ENCODE peak calls at places on chromosomes 13 and 19, in seven cellular contexts. One of them, this sample, is unnamed.

GRCh38 chr13:28475916-28476725 is 18.8 kb downstream of the FLT1 start:
- DNase-seq in IMR-90: peak
- DNase-seq in H1: no peak
- DNase-seq in mesendoderm: peak
- DNase-seq in neuronal stem cell: no peak
- DNase-seq in H9: no peak
- DNase-seq in mesenchymal stem cell: peak
- DNase-seq in this sample: peak

GRCh38 chr13:50713849-50714248 is 129.6 kb downstream of the DLEU7 start:
- DNase-seq in H1: no peak
- DNase-seq in IMR-90: peak
- DNase-seq in mesenchymal stem cell: peak
- DNase-seq in H9: no peak
- DNase-seq in mesendoderm: no peak
- DNase-seq in neuronal stem cell: no peak
- DNase-seq in this sample: peak

GRCh38 chr19:34325961-34326360 is 39.0 kb upstream of the GPI start:
- DNase-seq in IMR-90: peak
- DNase-seq in mesendoderm: no peak
- DNase-seq in H1: no peak
- DNase-seq in H9: no peak
- DNase-seq in neuronal stem cell: no peak
- DNase-seq in mesenchymal stem cell: no peak
- DNase-seq in this sample: peak

GRCh38 chr13:70896136-70896535 is 787.9 kb upstream of the KLHL1 start:
- DNase-seq in IMR-90: no peak
- DNase-seq in H9: no peak
- DNase-seq in mesenchymal stem cell: no peak
- DNase-seq in mesendoderm: no peak
- DNase-seq in neuronal stem cell: no peak
- DNase-seq in H1: no peak
- DNase-seq in this sample: no peak

GRCh38 chr13:23956106-23956505 is 58.8 kb upstream of the C1QTNF9B start:
- DNase-seq in H1: no peak
- DNase-seq in IMR-90: peak
- DNase-seq in mesenchymal stem cell: no peak
- DNase-seq in mesendoderm: no peak
- DNase-seq in neuronal stem cell: no peak
- DNase-seq in H9: no peak
- DNase-seq in this sample: peak

GRCh38 chr13:98570929-98571372 is 6.0 kb downstream of the STK24 start:
- DNase-seq in IMR-90: no peak
- DNase-seq in H1: no peak
- DNase-seq in mesendoderm: no peak
- DNase-seq in H9: no peak
- DNase-seq in mesenchymal stem cell: peak
- DNase-seq in neuronal stem cell: no peak
- DNase-seq in this sample: peak

GRCh38 chr13:42283574-42283973 is 11.6 kb downstream of the AKAP11 start:
- DNase-seq in mesenchymal stem cell: no peak
- DNase-seq in H1: no peak
- DNase-seq in H9: no peak
- DNase-seq in IMR-90: no peak
- DNase-seq in mesendoderm: peak
- DNase-seq in neuronal stem cell: no peak
- DNase-seq in this sample: no peak

GRCh38 chr19:7349961-7350711 is 1.4 kb downstream of the ARHGEF18 start:
- DNase-seq in mesenchymal stem cell: no peak
- DNase-seq in H1: no peak
- DNase-seq in mesendoderm: no peak
- DNase-seq in neuronal stem cell: no peak
- DNase-seq in H9: no peak
- DNase-seq in IMR-90: no peak
- DNase-seq in this sample: no peak

GRCh38 chr13:101572456-101572855 is 120.0 kb downstream of the ITGBL1 start:
- DNase-seq in H9: no peak
- DNase-seq in H1: no peak
- DNase-seq in neuronal stem cell: no peak
- DNase-seq in mesendoderm: no peak
- DNase-seq in IMR-90: peak
- DNase-seq in mesenchymal stem cell: no peak
- DNase-seq in this sample: no peak

GRCh38 chr13:73324842-73325241 is 266.0 kb downstream of the KLF5 start:
- DNase-seq in IMR-90: no peak
- DNase-seq in neuronal stem cell: no peak
- DNase-seq in H9: no peak
- DNase-seq in H1: no peak
- DNase-seq in mesendoderm: no peak
- DNase-seq in mesenchymal stem cell: no peak
- DNase-seq in this sample: no peak

GRCh38 chr19:40163541-40164129 is 27.6 kb upstream of the MAP3K10 start:
- DNase-seq in mesenchymal stem cell: no peak
- DNase-seq in H9: no peak
- DNase-seq in mesendoderm: no peak
- DNase-seq in IMR-90: no peak
- DNase-seq in H1: no peak
- DNase-seq in neuronal stem cell: no peak
- DNase-seq in this sample: no peak

GRCh38 chr13:49503951-49504350 is 8.2 kb downstream of the PHF11 start:
- DNase-seq in neuronal stem cell: no peak
- DNase-seq in H1: no peak
- DNase-seq in mesenchymal stem cell: no peak
- DNase-seq in mesendoderm: no peak
- DNase-seq in H9: no peak
- DNase-seq in IMR-90: peak
- DNase-seq in this sample: peak

GRCh38 chr13:49498211-49498610 is 2.5 kb downstream of the PHF11 start:
- DNase-seq in H1: no peak
- DNase-seq in mesenchymal stem cell: no peak
- DNase-seq in neuronal stem cell: no peak
- DNase-seq in mesendoderm: no peak
- DNase-seq in IMR-90: no peak
- DNase-seq in H9: no peak
- DNase-seq in this sample: no peak

GRCh38 chr13:49499889-49500660 is 4.3 kb downstream of the PHF11 start:
- DNase-seq in H9: no peak
- DNase-seq in H1: no peak
- DNase-seq in mesenchymal stem cell: peak
- DNase-seq in IMR-90: peak
- DNase-seq in mesendoderm: no peak
- DNase-seq in neuronal stem cell: no peak
- DNase-seq in this sample: peak

GRCh38 chr13:49497272-49497671 is 1.5 kb downstream of the PHF11 start:
- DNase-seq in neuronal stem cell: no peak
- DNase-seq in H9: no peak
- DNase-seq in H1: no peak
- DNase-seq in mesenchymal stem cell: no peak
- DNase-seq in mesendoderm: no peak
- DNase-seq in IMR-90: no peak
- DNase-seq in this sample: peak

GRCh38 chr13:49502954-49503353 is 7.2 kb downstream of the PHF11 start:
- DNase-seq in H9: no peak
- DNase-seq in mesenchymal stem cell: peak
- DNase-seq in neuronal stem cell: no peak
- DNase-seq in mesendoderm: no peak
- DNase-seq in H1: no peak
- DNase-seq in IMR-90: peak
- DNase-seq in this sample: no peak
- H3K4ac ChIP-seq in H9: no peak
- H3K4ac ChIP-seq in mesenchymal stem cell: no peak
- H3K4ac ChIP-seq in neuronal stem cell: no peak
- H3K4ac ChIP-seq in mesendoderm: no peak
- H3K4ac ChIP-seq in H1: no peak
- H3K4ac ChIP-seq in IMR-90: peak
- H3K4ac ChIP-seq in this sample: no peak

GRCh38 chr19:50174100-50174793 is 11.2 kb upstream of the IZUMO2 start:
- DNase-seq in neuronal stem cell: no peak
- DNase-seq in mesenchymal stem cell: no peak
- DNase-seq in H9: no peak
- DNase-seq in mesendoderm: no peak
- DNase-seq in H1: no peak
- DNase-seq in IMR-90: no peak
- DNase-seq in this sample: peak

GRCh38 chr19:50173144-50173543 is 10.1 kb upstream of the IZUMO2 start:
- DNase-seq in IMR-90: no peak
- DNase-seq in mesendoderm: peak
- DNase-seq in neuronal stem cell: no peak
- DNase-seq in H1: no peak
- DNase-seq in mesenchymal stem cell: no peak
- DNase-seq in H9: no peak
- DNase-seq in this sample: no peak

GRCh38 chr19:50172726-50173125 is 9.6 kb upstream of the IZUMO2 start:
- DNase-seq in H1: no peak
- DNase-seq in neuronal stem cell: no peak
- DNase-seq in H9: no peak
- DNase-seq in mesenchymal stem cell: no peak
- DNase-seq in IMR-90: no peak
- DNase-seq in mesendoderm: no peak
- DNase-seq in this sample: no peak

GRCh38 chr19:50175924-50176323 is 12.8 kb upstream of the IZUMO2 start:
- DNase-seq in H1: no peak
- DNase-seq in neuronal stem cell: no peak
- DNase-seq in H9: no peak
- DNase-seq in mesenchymal stem cell: no peak
- DNase-seq in IMR-90: no peak
- DNase-seq in mesendoderm: no peak
- DNase-seq in this sample: no peak

DNA sequence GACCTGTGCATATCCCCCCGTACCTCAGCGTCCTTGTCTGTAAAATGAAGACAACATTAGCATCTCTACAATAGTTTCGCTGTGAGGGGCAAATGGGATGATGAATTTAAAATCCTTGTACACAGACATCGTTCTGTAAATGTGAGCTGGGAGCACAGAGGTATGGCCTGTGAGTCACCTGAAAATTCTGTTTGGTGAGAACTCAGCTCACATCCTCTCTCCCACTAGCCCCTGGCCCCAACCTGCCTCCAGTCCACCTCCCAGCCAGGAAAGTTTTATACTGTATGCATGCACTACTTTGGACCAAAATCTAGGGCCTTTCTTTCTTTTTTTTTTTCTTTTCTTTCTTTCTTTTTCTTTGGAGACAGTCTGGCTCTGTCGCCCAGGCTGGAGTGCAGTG is 8.7 kb upstream of the IZUMO2 start:
- DNase-seq in mesendoderm: no peak
- DNase-seq in H1: no peak
- DNase-seq in IMR-90: no peak
- DNase-seq in mesenchymal stem cell: no peak
- DNase-seq in neuronal stem cell: no peak
- DNase-seq in H9: no peak
- DNase-seq in this sample: no peak
- H2BK120ac ChIP-seq in mesendoderm: no peak
- H2BK120ac ChIP-seq in H1: no peak
- H2BK120ac ChIP-seq in IMR-90: no peak
- H2BK120ac ChIP-seq in mesenchymal stem cell: no peak
- H2BK120ac ChIP-seq in neuronal stem cell: no peak
- H2BK120ac ChIP-seq in H9: no peak
- H2BK120ac ChIP-seq in this sample: no peak

GRCh38 chr13:86383561-86383960 is 584.3 kb upstream of the SLITRK6 start:
- DNase-seq in H9: no peak
- DNase-seq in IMR-90: no peak
- DNase-seq in mesenchymal stem cell: no peak
- DNase-seq in neuronal stem cell: no peak
- DNase-seq in mesendoderm: no peak
- DNase-seq in H1: no peak
- DNase-seq in this sample: no peak
- H3K4ac ChIP-seq in H9: no peak
- H3K4ac ChIP-seq in IMR-90: no peak
- H3K4ac ChIP-seq in mesenchymal stem cell: no peak
- H3K4ac ChIP-seq in neuronal stem cell: no peak
- H3K4ac ChIP-seq in mesendoderm: no peak
- H3K4ac ChIP-seq in H1: no peak
- H3K4ac ChIP-seq in this sample: no peak

GRCh38 chr13:46520188-46520587 is 32.8 kb upstream of the LRCH1 start:
- DNase-seq in H9: no peak
- DNase-seq in mesendoderm: no peak
- DNase-seq in neuronal stem cell: no peak
- DNase-seq in mesenchymal stem cell: no peak
- DNase-seq in H1: no peak
- DNase-seq in IMR-90: no peak
- DNase-seq in this sample: no peak

GRCh38 chr13:46516624-46517318 is 36.2 kb upstream of the LRCH1 start:
- DNase-seq in H1: no peak
- DNase-seq in mesendoderm: no peak
- DNase-seq in H9: no peak
- DNase-seq in mesenchymal stem cell: no peak
- DNase-seq in IMR-90: no peak
- DNase-seq in neuronal stem cell: no peak
- DNase-seq in this sample: no peak

GRCh38 chr13:46521486-46521885 is 31.5 kb upstream of the LRCH1 start:
- DNase-seq in neuronal stem cell: no peak
- DNase-seq in H1: no peak
- DNase-seq in mesendoderm: no peak
- DNase-seq in mesenchymal stem cell: no peak
- DNase-seq in H9: no peak
- DNase-seq in IMR-90: no peak
- DNase-seq in this sample: no peak

GRCh38 chr13:46521921-46522691 is 30.9 kb upstream of the LRCH1 start:
- DNase-seq in mesendoderm: no peak
- DNase-seq in mesenchymal stem cell: no peak
- DNase-seq in IMR-90: no peak
- DNase-seq in H1: no peak
- DNase-seq in H9: no peak
- DNase-seq in neuronal stem cell: no peak
- DNase-seq in this sample: no peak

GRCh38 chr13:46519177-46519576 is 33.8 kb upstream of the LRCH1 start:
- DNase-seq in H9: no peak
- DNase-seq in mesenchymal stem cell: no peak
- DNase-seq in mesendoderm: no peak
- DNase-seq in H1: no peak
- DNase-seq in IMR-90: no peak
- DNase-seq in neuronal stem cell: no peak
- DNase-seq in this sample: no peak
- H2BK120ac ChIP-seq in H9: no peak
- H2BK120ac ChIP-seq in mesenchymal stem cell: no peak
- H2BK120ac ChIP-seq in mesendoderm: no peak
- H2BK120ac ChIP-seq in H1: no peak
- H2BK120ac ChIP-seq in IMR-90: no peak
- H2BK120ac ChIP-seq in neuronal stem cell: no peak
- H2BK120ac ChIP-seq in this sample: no peak

DNA sequence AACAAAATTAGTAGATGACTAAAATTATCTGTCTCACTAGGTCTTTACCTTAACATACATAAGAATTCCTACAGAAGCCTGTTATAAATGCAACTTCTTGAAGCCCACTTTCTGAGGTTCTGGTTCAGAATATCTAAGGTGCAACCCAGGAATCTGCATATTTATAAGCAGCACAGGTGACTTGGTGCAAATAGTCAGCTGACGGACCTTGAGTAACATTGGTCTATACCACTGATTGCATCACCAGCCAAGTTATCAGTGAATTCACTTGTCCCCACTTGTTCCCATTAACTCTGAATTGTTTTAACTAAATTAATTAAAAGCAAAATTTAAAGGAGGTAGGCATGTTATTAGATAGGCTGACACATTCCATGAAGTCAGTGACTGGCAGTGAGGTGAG is 109.9 kb downstream of the FRY start:
- DNase-seq in IMR-90: no peak
- DNase-seq in neuronal stem cell: no peak
- DNase-seq in H9: no peak
- DNase-seq in mesenchymal stem cell: no peak
- DNase-seq in mesendoderm: no peak
- DNase-seq in H1: no peak
- DNase-seq in this sample: no peak
- H3K4ac ChIP-seq in IMR-90: no peak
- H3K4ac ChIP-seq in neuronal stem cell: no peak
- H3K4ac ChIP-seq in H9: no peak
- H3K4ac ChIP-seq in mesenchymal stem cell: no peak
- H3K4ac ChIP-seq in mesendoderm: no peak
- H3K4ac ChIP-seq in H1: no peak
- H3K4ac ChIP-seq in this sample: no peak